ENCODE peak calls at places on chromosome 18, in four cellular contexts. Q is foreskin fibroblast; V is tibial nerve; Y is CD8-positive, alpha-beta memory T cell. C is an unnamed sample.

GRCh38 chr18:5851998-5852397 is 43.3 kb downstream of the TMEM200C start:
- DNase-seq in V (no peak), Q (no peak), Y (no peak), C (no peak)

GRCh38 chr18:36534154-36534688 is 236.7 kb downstream of the FHOD3 start:
- DNase-seq in Q (no peak), V (no peak), Y (no peak), C (no peak)

GRCh38 chr18:25228410-25228809 is 123.6 kb downstream of the ZNF521 start:
- DNase-seq in Y (no peak), Q (no peak), V (no peak), C (no peak)

GRCh38 chr18:12309683-12310198 is 1.7 kb downstream of the TUBB6 start:
- DNase-seq in Y (no peak), Q (no peak), V (no peak), C (peak; percentile 41)

GRCh38 chr18:3046216-3046808 is 33.4 kb upstream of the LPIN2 start:
- DNase-seq in Q (no peak), Y (no peak), V (no peak), C (no peak)

GRCh38 chr18:48534364-48534763 is 4.5 kb upstream of the CTIF start:
- DNase-seq in Y (no peak), V (no peak), Q (peak; percentile 82), C (peak; percentile 86)

GRCh38 chr18:64539852-64540251 is 391.0 kb upstream of the LINC00305 start:
- DNase-seq in V (no peak), Q (no peak), Y (no peak), C (no peak)

GRCh38 chr18:68445668-68446426 is 269.1 kb downstream of the TMX3 start:
- DNase-seq in Y (no peak), V (no peak), Q (no peak), C (no peak)

GRCh38 chr18:59994357-59994756 is 94.6 kb downstream of the PMAIP1 start:
- DNase-seq in Q (no peak), Y (no peak), V (no peak), C (peak; percentile 17)

GRCh38 chr18:76496200-76496890 is 1.3 kb upstream of the ZNF516 start:
- DNase-seq in Q (peak; percentile 69), Y (peak; percentile 49), V (peak; percentile 62), C (peak; percentile 57)

GRCh38 chr18:23927821-23928746 is 86.5 kb upstream of the TTC39C start:
- DNase-seq in Q (no peak), Y (no peak), V (no peak), C (no peak)

GRCh38 chr18:3095921-3096320 is 83.0 kb upstream of the LPIN2 start:
- DNase-seq in V (no peak), Q (no peak), Y (no peak), C (no peak)

GRCh38 chr18:45521151-45521550 is 94.1 kb upstream of the SLC14A2 start:
- DNase-seq in Y (no peak), V (no peak), Q (peak; percentile 45), C (peak; percentile 9)

GRCh38 chr18:25786778-25787177 is 303.6 kb downstream of the SS18 start:
- DNase-seq in V (no peak), Y (no peak), Q (peak; percentile 72), C (peak; percentile 46)

GRCh38 chr18:25253136-25253535 is 98.8 kb downstream of the ZNF521 start:
- DNase-seq in Q (peak; percentile 33), V (no peak), Y (no peak), C (no peak)

GRCh38 chr18:54647176-54647575 is 56.1 kb downstream of the DYNAP start:
- DNase-seq in V (no peak), Q (no peak), Y (no peak), C (peak; percentile 29)

GRCh38 chr18:50374170-50374752 is 585 bp upstream of the SKA1 start:
- DNase-seq in Y (no peak), V (no peak), Q (no peak), C (no peak)

GRCh38 chr18:46324556-46324955 is 220.4 kb downstream of the HAUS1 start:
- DNase-seq in Q (peak; percentile 46), V (no peak), Y (no peak), C (peak; percentile 77)

GRCh38 chr18:61948196-61948800 is 55.5 kb upstream of the RNF152 start:
- DNase-seq in Y (no peak), Q (peak; percentile 48), V (no peak), C (no peak)
- H3K4me3 ChIP-seq in Y (no peak overlapping the region), Q (no peak overlapping the region), V (no peak overlapping the region), C (no peak overlapping the region)

GRCh38 chr18:13448028-13448795 is 229.7 kb downstream of the LDLRAD4 start:
- DNase-seq in Q (no peak), V (no peak), Y (no peak), C (no peak)

GRCh38 chr18:13449651-13450050 is 231.1 kb downstream of the LDLRAD4 start:
- DNase-seq in Y (no peak), V (no peak), Q (no peak), C (no peak)

GRCh38 chr18:13446581-13447470 is 228.3 kb downstream of the LDLRAD4 start:
- DNase-seq in V (no peak), Y (no peak), Q (no peak), C (no peak)

GRCh38 chr18:13446024-13446423 is 227.5 kb downstream of the LDLRAD4 start:
- DNase-seq in V (no peak), Y (no peak), Q (no peak), C (no peak)

DNA sequence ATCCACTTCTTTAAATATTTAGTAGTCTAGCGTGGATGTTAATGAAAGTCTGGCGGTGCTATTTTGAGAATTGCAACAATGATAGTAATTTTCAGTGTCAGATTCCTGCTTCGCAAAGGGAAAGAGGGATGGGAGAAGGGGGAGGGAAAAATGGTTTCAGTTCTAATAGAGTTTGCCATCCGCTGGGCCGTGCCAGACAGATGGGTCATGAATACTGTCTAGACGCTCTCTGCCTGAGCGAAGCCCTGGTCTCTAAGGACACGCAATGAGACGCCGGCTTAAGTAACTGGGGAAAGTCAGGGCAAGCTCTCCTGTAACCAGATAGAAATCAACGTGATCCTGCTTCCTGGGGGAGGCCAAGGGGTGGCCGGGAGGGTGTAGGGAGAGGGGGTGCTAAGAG is 229.1 kb downstream of the LDLRAD4 start:
- DNase-seq in Q (peak; percentile 10), V (no peak), Y (no peak), C (peak; percentile 45)
- H3K4me3 ChIP-seq in Q (no peak overlapping the region), V (peak overlapping the region; percentile 19), Y (no peak overlapping the region), C (no peak overlapping the region)

GRCh38 chr18:22163432-22163831 is 6.0 kb upstream of the GATA6 start:
- DNase-seq in Y (no peak), V (no peak), Q (no peak), C (no peak)

GRCh38 chr18:22165603-22166069 is 3.8 kb upstream of the GATA6 start:
- DNase-seq in V (no peak), Q (no peak), Y (no peak), C (peak; percentile 14)

GRCh38 chr18:22164337-22165048 is 4.9 kb upstream of the GATA6 start:
- DNase-seq in Y (no peak), V (no peak), Q (no peak), C (no peak)

GRCh38 chr18:22166070-22166972 is 3.1 kb upstream of the GATA6 start:
- DNase-seq in Y (no peak), V (no peak), Q (no peak), C (peak; percentile 73)

DNA sequence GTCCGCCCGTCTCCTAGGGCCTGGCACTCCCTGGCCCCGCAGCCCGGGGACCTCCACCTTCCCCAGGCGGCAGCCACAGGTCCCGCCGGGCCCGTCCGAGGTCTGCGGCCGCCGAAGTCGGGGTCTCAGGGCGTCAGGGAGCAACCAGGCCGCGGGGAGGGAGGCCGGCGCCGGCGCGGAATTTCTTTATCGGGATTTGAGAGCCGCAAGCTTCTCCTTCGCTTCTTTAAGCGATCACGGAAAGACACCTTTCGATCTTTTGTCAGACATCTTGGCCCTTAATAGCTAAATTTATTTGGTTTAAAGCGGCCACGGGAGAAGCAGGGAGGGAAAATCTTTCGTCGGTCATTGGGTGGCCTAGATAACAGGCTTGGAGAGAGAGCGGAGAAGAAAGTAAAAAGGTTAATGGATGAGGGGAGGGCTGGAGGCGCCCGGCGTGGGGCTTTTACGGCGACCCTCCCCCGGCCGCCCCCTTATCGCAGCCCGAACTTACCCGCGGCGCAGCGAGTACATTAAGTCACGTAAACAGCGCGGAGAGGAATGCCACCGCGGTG is 4.3 kb upstream of the GATA6 start:
- DNase-seq in Y (no peak), V (no peak), Q (no peak), C (peak; percentile 20)
- H3K4me3 ChIP-seq in Y (no peak overlapping the region), V (no peak overlapping the region), Q (no peak overlapping the region), C (no peak overlapping the region)

GRCh38 chr18:75350857-75351256 is 76.6 kb downstream of the SMIM21 start:
- DNase-seq in Y (no peak), V (no peak), Q (no peak), C (no peak)
- H3K4me3 ChIP-seq in Y (no peak overlapping the region), V (no peak overlapping the region), Q (no peak overlapping the region), C (no peak overlapping the region)

DNA sequence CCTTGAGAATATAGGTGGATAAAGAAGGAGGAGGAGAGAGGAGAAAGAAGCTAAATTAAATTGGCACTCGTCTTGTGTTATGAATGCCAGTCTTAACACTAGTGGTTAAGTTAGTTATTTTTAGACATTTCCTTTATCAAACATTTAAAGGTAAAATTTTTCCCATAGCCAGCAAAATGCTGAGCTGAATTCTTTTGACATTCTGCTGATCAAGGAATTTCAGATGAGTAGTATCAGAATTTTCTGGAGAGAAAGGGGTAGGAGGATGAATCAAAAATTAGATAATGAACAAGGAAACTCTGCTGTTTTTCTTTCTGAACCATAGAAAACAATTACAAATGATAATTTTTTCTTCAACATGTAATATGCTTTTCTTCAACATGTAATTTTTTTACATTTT is 52.5 kb downstream of the ASXL3 start:
- DNase-seq in Y (no peak), Q (no peak), V (no peak), C (no peak)
- H3K4me3 ChIP-seq in Y (no peak overlapping the region), Q (no peak overlapping the region), V (no peak overlapping the region), C (no peak overlapping the region)

DNA sequence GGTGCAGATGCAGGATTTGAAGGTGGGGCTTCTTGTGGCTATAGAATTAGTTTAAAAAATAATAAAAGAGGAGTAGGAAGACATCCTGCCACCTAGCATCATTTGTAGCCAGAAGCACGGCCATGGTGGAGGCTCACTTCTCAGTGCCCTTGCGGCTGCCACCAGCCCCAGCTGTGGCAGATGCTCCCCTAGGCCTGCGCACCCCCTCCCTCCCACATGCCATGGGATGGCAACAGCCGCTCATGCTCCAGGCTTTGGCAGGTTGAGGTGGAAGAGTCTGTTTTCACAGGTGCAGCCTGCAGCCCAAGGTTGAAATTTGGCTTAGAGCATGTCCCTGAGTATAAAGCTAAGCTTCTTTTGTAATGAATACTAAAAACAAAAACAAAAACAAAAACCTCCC is 96.4 kb downstream of the GATA6 start:
- DNase-seq in V (no peak), Y (no peak), Q (no peak), C (no peak)
- H3K4me3 ChIP-seq in V (no peak overlapping the region), Y (no peak overlapping the region), Q (no peak overlapping the region), C (no peak overlapping the region)

C was measured in cardiac fibroblast.